ENCODE peak calls at places on chromosome 7, in seven cellular contexts. S, K, O, A, T, I and E are unnamed samples.

GRCh38 chr7:99733448-99733847 is 1.5 kb downstream of the CYP3A7 start:
- DNase-seq in S (no peak), K (no peak), O (no peak), A (peak), T (no peak), I (peak), E (no peak)

GRCh38 chr7:155553871-155554270 is 7.5 kb upstream of the CNPY1 start:
- DNase-seq in S (no peak), K (no peak), O (no peak), A (no peak), T (no peak), I (no peak), E (no peak)

GRCh38 chr7:127137146-127137545 is 115.6 kb downstream of the GRM8 start:
- DNase-seq in S (no peak), K (no peak), O (no peak), A (no peak), T (no peak), I (no peak), E (no peak)

GRCh38 chr7:132430863-132431822 is 145.1 kb downstream of the PLXNA4 start:
- DNase-seq in S (peak), K (no peak), O (peak), A (peak), T (no peak), I (no peak), E (peak)

GRCh38 chr7:28160551-28160991 is 20.0 kb downstream of the JAZF1 start:
- DNase-seq in S (no peak), K (no peak), O (no peak), A (no peak), T (no peak), I (no peak), E (peak)

GRCh38 chr7:50812847-50813475 is 30.3 kb upstream of the GRB10 start:
- DNase-seq in S (peak), K (peak), O (peak), A (peak), T (no peak), I (peak), E (peak)

GRCh38 chr7:43630466-43630865 is 47.6 kb downstream of the STK17A start:
- DNase-seq in S (no peak), K (no peak), O (no peak), A (no peak), T (no peak), I (no peak), E (no peak)

GRCh38 chr7:27241189-27242045 is 1.2 kb upstream of the EVX1 start:
- DNase-seq in S (no peak), K (no peak), O (no peak), A (no peak), T (no peak), I (peak), E (no peak)

GRCh38 chr7:26199301-26200112 is 1.0 kb downstream of the HNRNPA2B1 start:
- DNase-seq in S (peak), K (no peak), O (peak), A (peak), T (no peak), I (no peak), E (peak)

GRCh38 chr7:108406474-108406873 is 49.8 kb downstream of the NRCAM start:
- DNase-seq in S (no peak), K (no peak), O (no peak), A (no peak), T (no peak), I (no peak), E (peak)

GRCh38 chr7:36852931-36853330 is 128.6 kb upstream of the AOAH start:
- DNase-seq in S (no peak), K (no peak), O (no peak), A (no peak), T (no peak), I (no peak), E (no peak)

GRCh38 chr7:2604608-2605174 is 27.1 kb upstream of the TTYH3 start:
- DNase-seq in S (no peak), K (no peak), O (no peak), A (no peak), T (no peak), I (no peak), E (no peak)

GRCh38 chr7:30559566-30559965 is 35.1 kb upstream of the GARS1 start:
- DNase-seq in S (no peak), K (no peak), O (peak), A (no peak), T (peak), I (no peak), E (no peak)

GRCh38 chr7:113379746-113380145 is 261.4 kb upstream of the SMIM30 start:
- DNase-seq in S (no peak), K (no peak), O (no peak), A (no peak), T (no peak), I (no peak), E (no peak)

GRCh38 chr7:28536259-28536658 is 123.9 kb downstream of the CREB5 start:
- DNase-seq in S (no peak), K (peak), O (no peak), A (no peak), T (peak), I (peak), E (peak)

GRCh38 chr7:107754642-107755041 is 10.7 kb downstream of the CBLL1 start:
- DNase-seq in S (no peak), K (no peak), O (no peak), A (no peak), T (no peak), I (no peak), E (no peak)

GRCh38 chr7:41005381-41005901 is 697.4 kb downstream of the INHBA start:
- DNase-seq in S (no peak), K (no peak), O (no peak), A (no peak), T (no peak), I (no peak), E (peak)

GRCh38 chr7:133529861-133530260 is 277.0 kb downstream of the EXOC4 start:
- DNase-seq in S (no peak), K (no peak), O (no peak), A (no peak), T (no peak), I (no peak), E (no peak)

GRCh38 chr7:84134169-84134568 is 60.4 kb downstream of the SEMA3A start:
- DNase-seq in S (no peak), K (no peak), O (no peak), A (no peak), T (no peak), I (no peak), E (no peak)

GRCh38 chr7:144830024-144830785 is 5.6 kb downstream of the TPK1 start:
- DNase-seq in S (peak), K (no peak), O (no peak), A (peak), T (no peak), I (no peak), E (no peak)

GRCh38 chr7:30531286-30531685 is 26.7 kb upstream of the GGCT start:
- DNase-seq in S (no peak), K (no peak), O (no peak), A (no peak), T (no peak), I (no peak), E (peak)

GRCh38 chr7:41576176-41576575 is 126.7 kb downstream of the INHBA start:
- DNase-seq in S (no peak), K (no peak), O (peak), A (no peak), T (no peak), I (no peak), E (peak)

GRCh38 chr7:13279854-13280435 is 592.5 kb downstream of the ARL4A start:
- DNase-seq in S (no peak), K (peak), O (peak), A (peak), T (no peak), I (no peak), E (peak)

GRCh38 chr7:130896051-130896881 is 162.3 kb upstream of the KLF14 start:
- DNase-seq in S (no peak), K (no peak), O (no peak), A (peak), T (no peak), I (no peak), E (peak)

GRCh38 chr7:601573-602340 is 82.1 kb upstream of the PDGFA start:
- DNase-seq in S (peak), K (no peak), O (peak), A (peak), T (no peak), I (no peak), E (peak)

GRCh38 chr7:101238226-101239182 is 902 bp upstream of the CLDN15 start:
- DNase-seq in S (no peak), K (no peak), O (no peak), A (no peak), T (no peak), I (peak), E (no peak)

GRCh38 chr7:1249731-1250130 is 17.1 kb downstream of the UNCX start:
- DNase-seq in S (no peak), K (no peak), O (no peak), A (no peak), T (no peak), I (no peak), E (no peak)

GRCh38 chr7:136869006-136869961 is 832 bp downstream of the CHRM2 start:
- DNase-seq in S (no peak), K (no peak), O (no peak), A (no peak), T (no peak), I (peak), E (peak)

GRCh38 chr7:46291064-46291463 is 370.0 kb upstream of the IGFBP3 start:
- DNase-seq in S (no peak), K (no peak), O (no peak), A (no peak), T (no peak), I (no peak), E (peak)

GRCh38 chr7:105678811-105679495 is 97.7 kb upstream of the EFCAB10 start:
- DNase-seq in S (peak), K (no peak), O (peak), A (peak), T (no peak), I (peak), E (peak)

GRCh38 chr7:76063525-76063924 is 15.6 kb downstream of the MDH2 start:
- DNase-seq in S (peak), K (no peak), O (no peak), A (peak), T (no peak), I (no peak), E (no peak)

GRCh38 chr7:95609277-95609971 is 13.1 kb upstream of the PDK4 start:
- DNase-seq in S (peak), K (no peak), O (peak), A (no peak), T (no peak), I (no peak), E (peak)

GRCh38 chr7:120873367-120873766 is 15.4 kb upstream of the TSPAN12 start:
- DNase-seq in S (no peak), K (no peak), O (no peak), A (no peak), T (no peak), I (no peak), E (no peak)

GRCh38 chr7:30920021-30920583 is 8.4 kb downstream of the AQP1 start:
- DNase-seq in S (no peak), K (no peak), O (no peak), A (no peak), T (no peak), I (peak), E (no peak)

GRCh38 chr7:16223963-16224707 is 197.2 kb downstream of the CRPPA start:
- DNase-seq in S (no peak), K (no peak), O (no peak), A (no peak), T (no peak), I (no peak), E (no peak)

GRCh38 chr7:150399861-150400778 is 21.0 kb downstream of the ZNF775 start:
- DNase-seq in S (no peak), K (no peak), O (no peak), A (peak), T (peak), I (peak), E (peak)

DNA sequence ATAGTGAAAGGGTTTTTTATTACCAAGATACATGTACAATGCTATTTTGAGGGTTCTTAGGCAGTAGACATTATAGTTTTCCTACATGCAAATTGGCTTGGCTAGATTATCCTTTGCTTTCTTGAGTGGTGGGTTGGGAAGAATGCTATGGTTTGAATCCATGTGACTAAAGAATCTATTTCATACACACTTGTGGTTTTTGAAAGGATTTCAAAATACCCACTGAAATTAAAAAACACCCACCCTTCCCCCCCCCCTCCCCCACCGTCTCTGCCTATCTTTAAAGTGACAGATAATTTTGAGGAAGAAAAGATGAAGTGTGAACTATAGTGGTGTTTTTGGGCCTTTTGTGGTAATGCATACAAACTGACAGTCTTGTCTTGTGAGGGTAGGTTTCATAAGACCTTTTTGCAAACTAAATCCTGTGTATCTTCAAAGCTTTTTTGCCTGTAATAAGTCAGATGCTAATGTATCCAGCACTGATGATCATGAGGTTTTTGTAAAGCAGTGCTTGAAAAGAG is 90.9 kb downstream of the TPST1 start:
- DNase-seq in S (no peak), K (no peak), O (no peak), A (no peak), T (no peak), I (no peak), E (peak)
- H3K9ac ChIP-seq in S (no peak), K (no peak), O (no peak), A (no peak), T (no peak), I (no peak), E (no peak)

GRCh38 chr7:122738937-122739336 is 36.2 kb upstream of the RNF148 start:
- DNase-seq in S (no peak), K (no peak), O (no peak), A (no peak), T (no peak), I (no peak), E (no peak)

GRCh38 chr7:122736183-122736582 is 33.5 kb upstream of the RNF148 start:
- DNase-seq in S (no peak), K (no peak), O (no peak), A (no peak), T (no peak), I (no peak), E (no peak)
- H3K9ac ChIP-seq in S (no peak), K (no peak), O (no peak), A (no peak), T (no peak), I (no peak), E (no peak)

GRCh38 chr7:92179393-92179924 is 517 bp upstream of the LRRD1 start:
- DNase-seq in S (no peak), K (no peak), O (no peak), A (no peak), T (peak), I (peak), E (peak)
- H3K9ac ChIP-seq in S (peak), K (no peak), O (peak), A (no peak), T (peak), I (no peak), E (peak)

DNA sequence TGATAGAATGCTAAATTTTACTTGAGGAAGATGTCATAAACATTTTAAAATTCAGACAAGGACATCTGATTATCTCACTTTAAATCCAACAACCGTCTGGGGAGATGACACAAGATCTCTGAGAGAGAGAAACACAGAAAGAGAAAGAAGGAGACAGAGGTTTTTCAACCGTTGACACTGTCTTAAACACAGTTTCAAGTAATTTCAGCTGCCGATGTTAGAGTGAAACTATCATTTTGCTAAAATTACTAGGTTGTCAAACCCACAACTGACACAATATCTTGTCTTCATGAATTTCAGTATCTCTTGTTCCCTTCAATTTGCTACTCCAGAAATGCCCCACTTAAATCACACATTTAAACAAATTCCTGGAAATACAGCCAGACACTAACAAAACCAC is 174.8 kb downstream of the RAPGEF5 start:
- DNase-seq in S (no peak), K (no peak), O (no peak), A (no peak), T (no peak), I (no peak), E (no peak)
- H3K9ac ChIP-seq in S (no peak), K (no peak), O (no peak), A (no peak), T (no peak), I (no peak), E (no peak)